ENCODE peak calls at places on chromosomes 12 and 14, in six cellular contexts. One of them, this sample, is unnamed.
A peak's percentile ranks its signal among the peaks of the same experiment; 100 is the strongest.

GRCh38 chr14:70789361-70789760 is 20.0 kb downstream of the MAP3K9 start:
- DNase-seq in GM23338: no peak
- DNase-seq in H1: no peak
- DNase-seq in HepG2: no peak
- DNase-seq in SK-N-SH: no peak
- DNase-seq in K562: no peak
- DNase-seq in this sample: no peak

GRCh38 chr12:101743724-101744472 is 4.6 kb upstream of the SYCP3 start:
- DNase-seq in GM23338: no peak
- DNase-seq in K562: no peak
- DNase-seq in HepG2: no peak
- DNase-seq in SK-N-SH: no peak
- DNase-seq in H1: no peak
- DNase-seq in this sample: no peak

GRCh38 chr12:121795029-121795977 is 1.8 kb upstream of the RHOF start:
- DNase-seq in K562: peak; percentile 65
- DNase-seq in H1: peak; percentile 97
- DNase-seq in GM23338: peak; percentile 87
- DNase-seq in HepG2: peak; percentile 83
- DNase-seq in SK-N-SH: peak; percentile 86
- DNase-seq in this sample: peak; percentile 86

GRCh38 chr12:3342051-3342450 is 149.0 kb upstream of the PRMT8 start:
- DNase-seq in SK-N-SH: peak; percentile 82
- DNase-seq in K562: no peak
- DNase-seq in GM23338: peak; percentile 75
- DNase-seq in H1: no peak
- DNase-seq in HepG2: no peak
- DNase-seq in this sample: peak; percentile 37

GRCh38 chr12:67698711-67699603 is 50.4 kb downstream of the DYRK2 start:
- DNase-seq in SK-N-SH: no peak
- DNase-seq in HepG2: no peak
- DNase-seq in GM23338: no peak
- DNase-seq in H1: no peak
- DNase-seq in K562: no peak
- DNase-seq in this sample: no peak

GRCh38 chr14:88037270-88037669 is 32.3 kb downstream of the GPR65 start:
- DNase-seq in SK-N-SH: no peak
- DNase-seq in H1: no peak
- DNase-seq in K562: no peak
- DNase-seq in GM23338: peak; percentile 16
- DNase-seq in HepG2: no peak
- DNase-seq in this sample: no peak

GRCh38 chr14:93201155-93201704 is 5.6 kb downstream of the GON7 start:
- DNase-seq in GM23338: no peak
- DNase-seq in SK-N-SH: no peak
- DNase-seq in HepG2: no peak
- DNase-seq in K562: no peak
- DNase-seq in H1: no peak
- DNase-seq in this sample: no peak

GRCh38 chr12:51890511-51891171 is 2.7 kb downstream of the ANKRD33 start:
- DNase-seq in GM23338: no peak
- DNase-seq in H1: no peak
- DNase-seq in SK-N-SH: peak; percentile 15
- DNase-seq in K562: no peak
- DNase-seq in HepG2: no peak
- DNase-seq in this sample: no peak

GRCh38 chr14:52513249-52513648 is 39.1 kb downstream of the TXNDC16 start:
- DNase-seq in K562: no peak
- DNase-seq in GM23338: no peak
- DNase-seq in SK-N-SH: no peak
- DNase-seq in HepG2: no peak
- DNase-seq in H1: no peak
- DNase-seq in this sample: no peak

GRCh38 chr14:100965296-100965695 is 61.8 kb upstream of the RTL1 start:
- DNase-seq in HepG2: no peak
- DNase-seq in GM23338: no peak
- DNase-seq in K562: no peak
- DNase-seq in SK-N-SH: no peak
- DNase-seq in H1: no peak
- DNase-seq in this sample: no peak

GRCh38 chr14:100345711-100346110 is 22.6 kb downstream of the SLC25A47 start:
- DNase-seq in HepG2: no peak
- DNase-seq in H1: no peak
- DNase-seq in GM23338: no peak
- DNase-seq in SK-N-SH: peak; percentile 16
- DNase-seq in K562: no peak
- DNase-seq in this sample: no peak

GRCh38 chr12:46839964-46840363 is 14.2 kb upstream of the SLC38A4 start:
- DNase-seq in SK-N-SH: no peak
- DNase-seq in H1: no peak
- DNase-seq in HepG2: peak; percentile 8
- DNase-seq in GM23338: no peak
- DNase-seq in K562: no peak
- DNase-seq in this sample: no peak

GRCh38 chr14:55874785-55875184 is 243.4 kb upstream of the PELI2 start:
- DNase-seq in SK-N-SH: no peak
- DNase-seq in K562: no peak
- DNase-seq in H1: no peak
- DNase-seq in HepG2: no peak
- DNase-seq in GM23338: no peak
- DNase-seq in this sample: no peak

GRCh38 chr12:68779280-68779679 is 28.7 kb upstream of the MDM2 start:
- DNase-seq in HepG2: no peak
- DNase-seq in SK-N-SH: no peak
- DNase-seq in H1: no peak
- DNase-seq in K562: no peak
- DNase-seq in GM23338: no peak
- DNase-seq in this sample: no peak

GRCh38 chr14:96126339-96126770 is 78.3 kb upstream of the BDKRB2 start:
- DNase-seq in HepG2: no peak
- DNase-seq in GM23338: no peak
- DNase-seq in SK-N-SH: no peak
- DNase-seq in H1: no peak
- DNase-seq in K562: no peak
- DNase-seq in this sample: peak; percentile 50

GRCh38 chr14:25121342-25122129 is 71.6 kb upstream of the STXBP6 start:
- DNase-seq in H1: no peak
- DNase-seq in K562: peak; percentile 5
- DNase-seq in SK-N-SH: no peak
- DNase-seq in HepG2: peak; percentile 34
- DNase-seq in GM23338: peak; percentile 23
- DNase-seq in this sample: no peak

GRCh38 chr12:113334786-113335539 is at the start of gene SLC8B1:
- DNase-seq in HepG2: peak; percentile 64
- DNase-seq in K562: peak; percentile 98
- DNase-seq in GM23338: peak; percentile 87
- DNase-seq in SK-N-SH: peak; percentile 99
- DNase-seq in H1: peak; percentile 99
- DNase-seq in this sample: peak; percentile 75

GRCh38 chr12:46368138-46368537 is 4.4 kb downstream of the SLC38A2 start:
- DNase-seq in H1: no peak
- DNase-seq in SK-N-SH: no peak
- DNase-seq in GM23338: no peak
- DNase-seq in HepG2: peak; percentile 73
- DNase-seq in K562: no peak
- DNase-seq in this sample: peak; percentile 24

GRCh38 chr12:97229036-97229435 is 233.6 kb upstream of the RMST start:
- DNase-seq in K562: no peak
- DNase-seq in H1: no peak
- DNase-seq in HepG2: no peak
- DNase-seq in GM23338: no peak
- DNase-seq in SK-N-SH: no peak
- DNase-seq in this sample: peak; percentile 1

GRCh38 chr14:93105362-93105761 is 10.4 kb downstream of the ITPK1 start:
- DNase-seq in SK-N-SH: no peak
- DNase-seq in GM23338: no peak
- DNase-seq in H1: no peak
- DNase-seq in HepG2: no peak
- DNase-seq in K562: no peak
- DNase-seq in this sample: no peak

GRCh38 chr14:84042992-84043391 is 1487.0 kb upstream of the FLRT2 start:
- DNase-seq in HepG2: no peak
- DNase-seq in SK-N-SH: no peak
- DNase-seq in GM23338: no peak
- DNase-seq in K562: no peak
- DNase-seq in H1: no peak
- DNase-seq in this sample: no peak

GRCh38 chr12:57657744-57658143 is 24.7 kb upstream of the B4GALNT1 start:
- DNase-seq in K562: no peak
- DNase-seq in SK-N-SH: no peak
- DNase-seq in HepG2: no peak
- DNase-seq in H1: no peak
- DNase-seq in GM23338: no peak
- DNase-seq in this sample: no peak

GRCh38 chr12:120810021-120810420 is 84.4 kb downstream of the ACADS start:
- DNase-seq in K562: no peak
- DNase-seq in H1: no peak
- DNase-seq in SK-N-SH: no peak
- DNase-seq in HepG2: no peak
- DNase-seq in GM23338: no peak
- DNase-seq in this sample: no peak

GRCh38 chr12:16323010-16323409 is 24.4 kb upstream of the MGST1 start:
- DNase-seq in SK-N-SH: no peak
- DNase-seq in H1: no peak
- DNase-seq in K562: no peak
- DNase-seq in HepG2: no peak
- DNase-seq in GM23338: no peak
- DNase-seq in this sample: no peak

GRCh38 chr12:57152408-57153038 is 5.1 kb upstream of the LRP1-AS start:
- DNase-seq in HepG2: no peak
- DNase-seq in K562: no peak
- DNase-seq in GM23338: no peak
- DNase-seq in SK-N-SH: no peak
- DNase-seq in H1: no peak
- DNase-seq in this sample: no peak

GRCh38 chr12:106304001-106304421 is 1.5 kb downstream of the TCP11L2 start:
- DNase-seq in H1: no peak
- DNase-seq in GM23338: no peak
- DNase-seq in HepG2: no peak
- DNase-seq in SK-N-SH: no peak
- DNase-seq in K562: no peak
- DNase-seq in this sample: no peak

GRCh38 chr14:46384611-46385010 is 267.0 kb downstream of the RPL10L start:
- DNase-seq in K562: no peak
- DNase-seq in SK-N-SH: no peak
- DNase-seq in HepG2: no peak
- DNase-seq in H1: no peak
- DNase-seq in GM23338: no peak
- DNase-seq in this sample: no peak

GRCh38 chr12:108616941-108617858 is 16.5 kb downstream of the SELPLG start:
- DNase-seq in SK-N-SH: no peak
- DNase-seq in K562: no peak
- DNase-seq in GM23338: no peak
- DNase-seq in H1: no peak
- DNase-seq in HepG2: no peak
- DNase-seq in this sample: no peak

GRCh38 chr12:71426030-71426570 is 13.5 kb upstream of the LGR5 start:
- DNase-seq in SK-N-SH: no peak
- DNase-seq in GM23338: no peak
- DNase-seq in H1: no peak
- DNase-seq in HepG2: no peak
- DNase-seq in K562: no peak
- DNase-seq in this sample: no peak

GRCh38 chr12:31368666-31369361 is 42.9 kb upstream of the SINHCAF start:
- DNase-seq in HepG2: no peak
- DNase-seq in GM23338: peak; percentile 71
- DNase-seq in K562: no peak
- DNase-seq in H1: peak; percentile 56
- DNase-seq in SK-N-SH: no peak
- DNase-seq in this sample: no peak
- H2AFZ ChIP-seq in HepG2: peak overlapping the region; percentile 74
- H2AFZ ChIP-seq in GM23338: no peak overlapping the region
- H2AFZ ChIP-seq in K562: no peak overlapping the region
- H2AFZ ChIP-seq in H1: no peak overlapping the region
- H2AFZ ChIP-seq in SK-N-SH: no peak overlapping the region
- H2AFZ ChIP-seq in this sample: peak overlapping the region; percentile 40

GRCh38 chr14:32896979-32897723 is 41.5 kb upstream of the NPAS3 start:
- DNase-seq in SK-N-SH: no peak
- DNase-seq in GM23338: no peak
- DNase-seq in HepG2: peak; percentile 25
- DNase-seq in H1: no peak
- DNase-seq in K562: no peak
- DNase-seq in this sample: peak; percentile 63
- TF ChIP-seq POLR2AphosphoS5 in SK-N-SH: no peak
- TF ChIP-seq POLR2AphosphoS5 in GM23338: no peak
- TF ChIP-seq POLR2AphosphoS5 in HepG2: no peak
- TF ChIP-seq POLR2AphosphoS5 in H1: no peak
- TF ChIP-seq POLR2AphosphoS5 in K562: no peak
- TF ChIP-seq POLR2AphosphoS5 in this sample: no peak

GRCh38 chr12:66653801-66654200 is 25.1 kb downstream of the GRIP1 start:
- DNase-seq in HepG2: no peak
- DNase-seq in SK-N-SH: no peak
- DNase-seq in H1: no peak
- DNase-seq in GM23338: peak; percentile 56
- DNase-seq in K562: no peak
- DNase-seq in this sample: no peak

GRCh38 chr12:66644151-66644550 is 34.7 kb downstream of the GRIP1 start:
- DNase-seq in GM23338: no peak
- DNase-seq in K562: no peak
- DNase-seq in H1: no peak
- DNase-seq in HepG2: no peak
- DNase-seq in SK-N-SH: no peak
- DNase-seq in this sample: no peak

GRCh38 chr12:66647034-66647691 is 31.7 kb downstream of the GRIP1 start:
- DNase-seq in K562: no peak
- DNase-seq in HepG2: no peak
- DNase-seq in H1: no peak
- DNase-seq in GM23338: no peak
- DNase-seq in SK-N-SH: no peak
- DNase-seq in this sample: no peak

GRCh38 chr12:66648336-66648735 is 30.5 kb downstream of the GRIP1 start:
- DNase-seq in SK-N-SH: no peak
- DNase-seq in HepG2: peak; percentile 2
- DNase-seq in K562: no peak
- DNase-seq in GM23338: no peak
- DNase-seq in H1: no peak
- DNase-seq in this sample: no peak
- H2AFZ ChIP-seq in SK-N-SH: no peak overlapping the region
- H2AFZ ChIP-seq in HepG2: no peak overlapping the region
- H2AFZ ChIP-seq in K562: no peak overlapping the region
- H2AFZ ChIP-seq in GM23338: no peak overlapping the region
- H2AFZ ChIP-seq in H1: no peak overlapping the region
- H2AFZ ChIP-seq in this sample: no peak overlapping the region

DNA sequence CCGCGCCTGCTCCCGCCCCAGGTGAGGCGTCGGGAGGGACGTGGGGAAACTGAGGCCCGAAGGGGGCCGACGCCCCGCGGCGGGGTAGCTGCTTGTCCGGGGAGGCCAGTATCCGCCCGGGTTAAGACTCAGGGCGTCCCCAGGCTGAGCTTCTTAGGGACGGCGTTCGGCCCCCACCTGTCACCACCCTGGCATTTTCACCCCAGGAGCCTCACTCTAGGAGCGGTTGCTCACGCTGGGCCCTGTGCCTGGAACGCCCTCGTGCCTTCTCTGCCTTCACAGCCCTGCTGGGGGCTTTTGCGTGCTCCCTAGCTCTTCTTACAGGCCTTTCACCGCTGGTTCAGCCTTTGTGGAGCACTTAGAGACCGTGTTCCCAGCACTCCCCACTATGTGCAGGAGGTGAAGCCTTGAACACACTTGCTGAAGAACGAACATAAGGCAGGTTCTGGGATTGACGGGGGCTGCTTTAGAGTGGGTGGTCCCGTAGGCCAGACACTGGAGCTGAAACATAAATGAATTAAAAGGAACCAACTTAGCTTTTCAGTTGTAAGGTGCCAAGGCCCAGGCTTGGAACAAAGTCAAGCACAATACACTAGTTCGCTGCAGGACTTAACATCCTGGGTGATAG is 601 bp downstream of the ZNF839 start:
- DNase-seq in H1: no peak
- DNase-seq in HepG2: no peak
- DNase-seq in K562: peak; percentile 63
- DNase-seq in SK-N-SH: no peak
- DNase-seq in GM23338: peak; percentile 65
- DNase-seq in this sample: peak; percentile 57
- TF ChIP-seq POLR2AphosphoS5 in H1: no peak
- TF ChIP-seq POLR2AphosphoS5 in HepG2: no peak
- TF ChIP-seq POLR2AphosphoS5 in K562: no peak
- TF ChIP-seq POLR2AphosphoS5 in SK-N-SH: no peak
- TF ChIP-seq POLR2AphosphoS5 in GM23338: no peak
- TF ChIP-seq POLR2AphosphoS5 in this sample: no peak

This sample was measured in endothelial cell of umbilical vein.